ENCODE peak calls at places on chromosomes 7 and 10, in seven cellular contexts. E is posterior cingulate gyrus; L is pancreas; A is CD8-positive, alpha-beta T cell; S is suprapubic skin; N is cerebellum; Q is NCI-H1417. P is an unnamed sample.

GRCh38 chr10:78971094-78971682 is 97.6 kb upstream of the ZMIZ1 start:
- DNase-seq in E (peak; percentile 79), L (no peak), A (no peak), S (no peak), N (no peak), Q (no peak), P (no peak)

GRCh38 chr7:55104123-55104522 is 85.3 kb downstream of the EGFR start:
- DNase-seq in E (no peak), L (no peak), A (no peak), S (no peak), N (no peak), Q (no peak), P (no peak)

GRCh38 chr7:80210400-80210799 is 75.8 kb downstream of the GNAI1 start:
- DNase-seq in E (no peak), L (no peak), A (no peak), S (no peak), N (no peak), Q (no peak), P (no peak)

GRCh38 chr10:110364531-110364937 is 59.8 kb upstream of the SMNDC1 start:
- DNase-seq in E (no peak), L (no peak), A (no peak), S (no peak), N (peak; percentile 31), Q (no peak), P (no peak)

GRCh38 chr10:77609781-77610272 is 27.8 kb downstream of the KCNMA1 start:
- DNase-seq in E (no peak), L (no peak), A (no peak), S (no peak), N (no peak), Q (no peak), P (no peak)

GRCh38 chr10:32271617-32272016 is 75.3 kb downstream of the EPC1 start:
- DNase-seq in E (no peak), L (peak; percentile 53), A (no peak), S (no peak), N (no peak), Q (no peak), P (no peak)

GRCh38 chr10:42952358-42952757 is 124.5 kb upstream of the RET start:
- DNase-seq in E (peak; percentile 77), L (peak; percentile 47), A (no peak), S (peak; percentile 64), N (no peak), Q (peak; percentile 35), P (peak; percentile 75)

GRCh38 chr7:66464059-66464458 is 164.6 kb upstream of the KCTD7 start:
- DNase-seq in E (no peak), L (no peak), A (no peak), S (no peak), N (no peak), Q (no peak), P (no peak)

GRCh38 chr7:69934475-69934903 is 336.2 kb downstream of the AUTS2 start:
- DNase-seq in E (peak; percentile 94), L (peak; percentile 14), A (no peak), S (no peak), N (no peak), Q (peak; percentile 88), P (peak; percentile 81)

GRCh38 chr7:131681961-131682360 is 125.5 kb upstream of the PODXL start:
- DNase-seq in E (no peak), L (no peak), A (no peak), S (no peak), N (no peak), Q (no peak), P (no peak)

GRCh38 chr10:132774905-132775863 is 10.8 kb downstream of the NKX6-2 start:
- DNase-seq in E (peak; percentile 89), L (peak; percentile 80), A (no peak), S (no peak), N (no peak), Q (peak; percentile 42), P (no peak)

GRCh38 chr7:17185690-17186070 is 112.8 kb upstream of the AHR start:
- DNase-seq in E (no peak), L (no peak), A (no peak), S (no peak), N (no peak), Q (no peak), P (no peak)

GRCh38 chr7:54839538-54840213 is 80.7 kb upstream of the SEC61G start:
- DNase-seq in E (peak; percentile 85), L (peak; percentile 57), A (no peak), S (peak; percentile 86), N (peak; percentile 2), Q (no peak), P (peak; percentile 75)

P was measured in SK-N-DZ.